ENCODE peak calls at places on chromosomes 16 and 17, in six cellular contexts. K is NCI-H2029; C is T-cell; A is activated CD8-positive, alpha-beta memory T cell treated with anti-CD3 and anti-CD28 coated beads for 48 hours; R is head of caudate nucleus; Q is NCI-H2081 treated with DMSO at 0.1 percent for 48 hours. D is an unnamed sample.

GRCh38 chr17:14882131-14882530 is 383.0 kb downstream of the PMP22 start:
- DNase-seq in R (no peak), C (no peak), Q (no peak), K (no peak), A (no peak), D (no peak)

GRCh38 chr17:27389542-27390140 is 66.6 kb upstream of the KSR1 start:
- DNase-seq in R (no peak), K (no peak), Q (no peak), C (no peak), A (no peak), D (no peak)

GRCh38 chr16:31568577-31569359 is 41.1 kb downstream of the AHSP start:
- DNase-seq in R (no peak), C (no peak), A (no peak), Q (no peak), K (no peak), D (no peak)

GRCh38 chr17:82913304-82914043 is 73.7 kb upstream of the ZNF750 start:
- DNase-seq in R (no peak), Q (no peak), K (no peak), A (no peak), C (no peak), D (no peak)

GRCh38 chr16:51707666-51708065 is 556.6 kb upstream of the SALL1 start:
- DNase-seq in A (no peak), Q (no peak), R (no peak), C (no peak), K (no peak), D (no peak)

GRCh38 chr17:20300399-20301037 is 166.8 kb downstream of the LGALS9B start:
- DNase-seq in C (no peak), A (no peak), K (no peak), R (no peak), Q (no peak), D (no peak)

GRCh38 chr17:81512984-81513668 is 527 bp upstream of the ACTG1 start:
- DNase-seq in K (no peak), R (peak; percentile 71), Q (peak; percentile 58), A (peak; percentile 33), C (peak; percentile 49), D (peak; percentile 48)

GRCh38 chr17:65696739-65697394 is 135.4 kb upstream of the AXIN2 start:
- DNase-seq in R (no peak), K (no peak), Q (no peak), A (no peak), C (no peak), D (no peak)

GRCh38 chr16:14399397-14400284 is 230.4 kb downstream of the PARN start:
- DNase-seq in K (no peak), Q (no peak), R (peak; percentile 11), C (no peak), A (no peak), D (no peak)

GRCh38 chr17:61738249-61738648 is 125.1 kb downstream of the BRIP1 start:
- DNase-seq in C (no peak), R (no peak), K (no peak), A (no peak), Q (no peak), D (no peak)

GRCh38 chr16:66520406-66521194 is 29.3 kb downstream of the TK2 start:
- DNase-seq in K (no peak), A (no peak), R (peak; percentile 37), C (no peak), Q (no peak), D (no peak)

GRCh38 chr17:82503094-82503727 is 16.3 kb upstream of the FOXK2 start:
- DNase-seq in K (no peak), C (no peak), A (no peak), Q (no peak), R (no peak), D (no peak)

GRCh38 chr17:65173284-65173793 is 36.2 kb downstream of the RGS9 start:
- DNase-seq in K (peak; percentile 22), A (no peak), R (no peak), Q (no peak), C (peak; percentile 73), D (no peak)

GRCh38 chr16:29775742-29776408 is 2.2 kb upstream of the ZG16 start:
- DNase-seq in Q (no peak), A (no peak), R (no peak), C (no peak), K (no peak), D (no peak)

GRCh38 chr16:56226187-56226586 is 34.9 kb downstream of the GNAO1 start:
- DNase-seq in C (no peak), K (no peak), R (peak; percentile 53), A (no peak), Q (no peak), D (no peak)

GRCh38 chr17:19753661-19754463 is 5.8 kb upstream of the ALDH3A1 start:
- DNase-seq in R (peak; percentile 85), C (no peak), A (no peak), Q (no peak), K (no peak), D (peak; percentile 40)

GRCh38 chr17:1043601-1044251 is 46.8 kb downstream of the TIMM22 start:
- DNase-seq in A (no peak), Q (no peak), R (no peak), K (no peak), C (no peak), D (no peak)

GRCh38 chr17:20010886-20011402 is 1.8 kb downstream of the SPECC1 start:
- DNase-seq in C (no peak), K (no peak), Q (no peak), A (no peak), R (no peak), D (no peak)

GRCh38 chr16:86016201-86016965 is 117.4 kb downstream of the IRF8 start:
- DNase-seq in A (peak; percentile 26), R (peak; percentile 53), C (no peak), K (no peak), Q (no peak), D (no peak)

GRCh38 chr17:73719588-73720071 is 75.4 kb upstream of the SDK2 start:
- DNase-seq in R (peak; percentile 83), Q (no peak), C (no peak), K (peak; percentile 82), A (no peak), D (peak; percentile 36)

GRCh38 chr17:80660527-80661198 is 116.0 kb downstream of the RPTOR start:
- DNase-seq in C (no peak), A (no peak), Q (no peak), K (no peak), R (no peak), D (no peak)

GRCh38 chr16:77273-77806 is 685 bp upstream of the MPG start:
- DNase-seq in Q (no peak), A (no peak), K (peak; percentile 19), R (peak; percentile 36), C (no peak), D (peak; percentile 26)

GRCh38 chr17:32909787-32910369 is 18.1 kb upstream of the TMEM98 start:
- DNase-seq in C (peak; percentile 9), Q (no peak), A (no peak), R (peak; percentile 76), K (peak; percentile 60), D (peak; percentile 52)

GRCh38 chr16:55875273-55875672 is at the start of gene CES5A:
- DNase-seq in A (no peak), C (no peak), K (no peak), Q (no peak), R (no peak), D (no peak)

GRCh38 chr17:67289174-67289876 is 44.3 kb upstream of the HELZ start:
- DNase-seq in Q (no peak), A (no peak), R (peak; percentile 50), C (no peak), K (no peak), D (peak; percentile 42)